ENCODE peak calls at places on chromosome 15, in ten cellular contexts. F is gastrocnemius medialis, R is esophagus squamous epithelium, E is ovary, V is A549, W is uterus, J is endothelial cell of umbilical vein, Z is lower leg skin, N is breast epithelium, M is NB4. O is an unnamed sample.

GRCh38 chr15:51924146-51925068 is 47.2 kb downstream of the LEO1 start:
- DNase-seq in F (no peak), E (no peak), R (no peak), W (no peak), N (no peak), V (no peak), J (no peak), Z (no peak), M (no peak), O (no peak)

GRCh38 chr15:67917037-67917436 is 77.2 kb upstream of the RNU6-1 start:
- DNase-seq in N (no peak), W (peak), Z (no peak), E (no peak), F (peak), R (no peak), V (peak), M (no peak), J (no peak), O (no peak)

GRCh38 chr15:44541282-44541958 is 4.5 kb downstream of the EIF3J start:
- DNase-seq in E (no peak), J (peak), F (no peak), Z (no peak), M (no peak), W (no peak), N (no peak), R (no peak), V (peak), O (no peak)

GRCh38 chr15:21270474-21270873 is 169.8 kb downstream of the POTEB3 start:
- DNase-seq in R (no peak), J (no peak), Z (no peak), M (no peak), F (no peak), V (peak), W (no peak), N (no peak), E (no peak), O (peak)

GRCh38 chr15:71230303-71230702 is 115.0 kb downstream of the THSD4 start:
- DNase-seq in V (no peak), R (no peak), Z (no peak), M (no peak), J (no peak), W (no peak), F (no peak), N (no peak), E (no peak), O (no peak)

GRCh38 chr15:90143176-90143655 is 40.9 kb upstream of the IDH2 start:
- DNase-seq in W (peak), Z (no peak), M (peak), F (peak), R (no peak), V (peak), N (peak), J (peak), E (no peak), O (no peak)

GRCh38 chr15:58313810-58314592 is 117.8 kb upstream of the LIPC start:
- DNase-seq in Z (no peak), V (no peak), R (no peak), W (no peak), M (no peak), J (no peak), E (no peak), F (no peak), N (no peak), O (no peak)

GRCh38 chr15:45129651-45130129 is at the start of the genes DUOX1 and DUOXA1:
- DNase-seq in F (no peak), R (no peak), M (no peak), W (no peak), N (peak), Z (peak), V (no peak), E (no peak), J (no peak), O (no peak)

GRCh38 chr15:43523646-43524045 is 6.2 kb downstream of the MAP1A start:
- DNase-seq in F (no peak), R (no peak), N (no peak), V (no peak), E (no peak), M (no peak), J (no peak), Z (no peak), W (no peak), O (no peak)

GRCh38 chr15:39194431-39194830 is 386.4 kb upstream of the THBS1 start:
- DNase-seq in F (no peak), N (no peak), M (no peak), V (no peak), Z (no peak), E (no peak), R (no peak), W (no peak), J (peak), O (no peak)

GRCh38 chr15:101013769-101014223 is 94.6 kb downstream of the LRRK1 start:
- DNase-seq in W (no peak), F (no peak), R (no peak), V (no peak), Z (peak), N (no peak), E (no peak), M (no peak), J (no peak), O (peak)

GRCh38 chr15:99406120-99406519 is 154.8 kb downstream of the LRRC28 start:
- DNase-seq in J (no peak), Z (no peak), F (no peak), E (no peak), R (no peak), N (no peak), W (no peak), M (no peak), V (no peak), O (no peak)

GRCh38 chr15:61000276-61000675 is 228.8 kb downstream of the RORA start:
- DNase-seq in F (no peak), W (no peak), R (no peak), E (no peak), V (no peak), N (no peak), Z (no peak), J (no peak), M (no peak), O (no peak)

GRCh38 chr15:59170295-59170881 is 36.3 kb upstream of the LDHAL6B start:
- DNase-seq in M (no peak), E (no peak), V (peak), Z (peak), R (no peak), N (peak), W (no peak), F (no peak), J (peak), O (peak)

GRCh38 chr15:72229076-72229946 is 1.7 kb downstream of the PKM start:
- DNase-seq in Z (no peak), J (peak), N (no peak), R (no peak), M (peak), E (no peak), W (no peak), F (no peak), V (no peak), O (no peak)

GRCh38 chr15:83889995-83890394 is 236.1 kb downstream of the ADAMTSL3 start:
- DNase-seq in F (no peak), M (no peak), N (no peak), W (no peak), J (no peak), R (no peak), E (no peak), V (no peak), Z (no peak), O (no peak)

GRCh38 chr15:44706946-44707636 is 4.0 kb downstream of the PATL2 start:
- DNase-seq in R (no peak), N (no peak), M (no peak), F (no peak), W (no peak), V (no peak), E (no peak), Z (no peak), J (no peak), O (no peak)

GRCh38 chr15:93289951-93290350 is 200.9 kb upstream of the RGMA start:
- DNase-seq in V (no peak), W (no peak), N (no peak), R (no peak), J (no peak), Z (no peak), E (no peak), M (peak), F (no peak), O (no peak)

GRCh38 chr15:57217716-57218598 is 158.3 kb upstream of the CGNL1 start:
- DNase-seq in E (no peak), V (no peak), F (no peak), Z (no peak), J (peak), N (no peak), M (peak), W (no peak), R (no peak), O (no peak)

GRCh38 chr15:93246266-93247242 is 157.5 kb upstream of the RGMA start:
- DNase-seq in V (no peak), F (no peak), J (no peak), E (no peak), M (no peak), N (no peak), Z (no peak), W (no peak), R (no peak), O (no peak)

GRCh38 chr15:31346367-31347066 is 19.9 kb downstream of the KLF13 start:
- DNase-seq in Z (no peak), V (no peak), R (no peak), W (no peak), M (no peak), J (no peak), F (no peak), E (no peak), N (no peak), O (no peak)

GRCh38 chr15:56886450-56886856 is 32.0 kb upstream of the TCF12 start:
- DNase-seq in J (no peak), E (no peak), F (no peak), M (peak), V (no peak), Z (no peak), N (no peak), R (no peak), W (no peak), O (no peak)

GRCh38 chr15:58222698-58223097 is 84.5 kb downstream of the AQP9 start:
- DNase-seq in W (no peak), E (no peak), Z (no peak), R (no peak), M (peak), J (peak), V (no peak), F (no peak), N (no peak), O (no peak)

GRCh38 chr15:99504823-99505551 is 60.8 kb upstream of the MEF2A start:
- DNase-seq in W (no peak), N (no peak), R (no peak), V (no peak), M (peak), J (peak), E (no peak), F (no peak), Z (peak), O (no peak)

GRCh38 chr15:44798815-44799214 is 62.5 kb downstream of the TRIM69 start:
- DNase-seq in J (peak), N (no peak), E (no peak), F (no peak), Z (no peak), M (peak), R (no peak), W (no peak), V (peak), O (no peak)

GRCh38 chr15:80835338-80835737 is 56.2 kb downstream of the CEMIP start:
- DNase-seq in V (no peak), R (no peak), M (no peak), N (no peak), W (no peak), F (no peak), E (no peak), Z (no peak), J (no peak), O (no peak)

GRCh38 chr15:81080946-81081345 is 53.1 kb upstream of the CFAP161 start:
- DNase-seq in M (no peak), R (no peak), F (no peak), E (no peak), Z (no peak), J (no peak), W (no peak), N (no peak), V (no peak), O (no peak)

GRCh38 chr15:29089731-29090616 is 179.6 kb downstream of the NSMCE3 start:
- DNase-seq in Z (no peak), E (no peak), N (no peak), V (no peak), F (no peak), R (no peak), W (no peak), J (no peak), M (peak), O (no peak)

GRCh38 chr15:68730491-68731317 is 90.0 kb downstream of the ANP32A start:
- DNase-seq in R (no peak), J (peak), F (no peak), E (peak), M (peak), Z (no peak), W (peak), N (no peak), V (peak), O (no peak)

GRCh38 chr15:52658955-52659354 is 20.2 kb downstream of the ATOSA start:
- DNase-seq in Z (no peak), N (no peak), E (no peak), J (no peak), M (no peak), R (no peak), V (no peak), W (no peak), F (no peak), O (no peak)

GRCh38 chr15:80609111-80609510 is 86.0 kb upstream of the ABHD17C start:
- DNase-seq in F (no peak), W (no peak), N (no peak), R (no peak), E (no peak), J (no peak), V (no peak), M (no peak), Z (no peak), O (no peak)

GRCh38 chr15:39059886-39060285 is 495.3 kb upstream of the RASGRP1 start:
- DNase-seq in V (no peak), R (no peak), F (no peak), W (no peak), M (no peak), N (no peak), J (no peak), Z (no peak), E (no peak), O (no peak)

GRCh38 chr15:98586066-98586465 is 62.3 kb upstream of the IGF1R start:
- DNase-seq in M (no peak), V (no peak), Z (no peak), W (no peak), E (no peak), N (no peak), F (no peak), R (no peak), J (no peak), O (no peak)

GRCh38 chr15:56074866-56075265 is 81.5 kb upstream of the NEDD4 start:
- DNase-seq in J (no peak), E (no peak), V (no peak), Z (no peak), F (no peak), W (no peak), N (no peak), M (no peak), R (no peak), O (no peak)

GRCh38 chr15:52642386-52643361 is 36.5 kb downstream of the ATOSA start:
- DNase-seq in E (no peak), Z (no peak), M (no peak), V (no peak), N (no peak), F (no peak), R (no peak), J (no peak), W (no peak), O (no peak)

DNA sequence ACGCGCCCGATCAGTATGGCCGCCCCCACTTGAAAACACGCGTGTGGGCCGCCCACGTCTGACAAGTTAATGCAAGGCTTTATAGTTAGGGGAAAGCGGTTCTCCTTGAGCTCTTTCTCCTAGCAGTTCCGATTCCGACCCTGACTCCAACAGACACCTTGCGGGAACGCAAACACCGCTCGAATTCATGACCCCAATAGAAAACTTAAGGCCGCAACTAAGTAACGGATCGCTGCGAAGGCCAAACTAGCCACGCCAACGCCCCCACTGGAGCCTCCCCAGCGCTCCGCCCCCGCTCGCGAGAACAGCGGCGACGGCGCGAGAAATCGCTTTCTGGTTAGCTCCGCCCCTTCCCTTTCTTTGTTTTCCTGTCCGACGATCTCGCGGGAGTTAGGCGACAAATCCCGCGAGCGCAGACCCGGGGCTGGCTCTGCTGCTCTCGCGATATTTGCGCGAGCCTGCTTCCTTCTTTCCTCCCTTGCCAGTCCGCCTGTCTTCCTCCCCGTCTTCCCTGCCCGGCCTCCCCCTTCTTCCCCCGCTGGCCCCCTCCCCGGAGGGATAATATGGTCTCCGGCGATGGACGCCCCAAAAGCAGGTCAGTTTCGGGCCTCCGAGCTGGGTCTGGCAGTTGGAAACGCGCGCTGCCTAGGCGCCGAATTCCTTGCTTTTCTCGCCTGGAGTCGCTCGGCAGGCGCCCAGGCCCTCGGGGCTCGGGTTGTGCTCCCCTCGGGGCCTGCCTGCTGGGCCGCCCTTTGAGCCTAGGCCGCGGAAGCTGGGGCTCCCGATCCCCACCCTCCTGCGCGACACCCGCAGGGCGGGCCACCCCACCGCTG is at the start of gene IREB2:
- DNase-seq in J (peak), M (peak), F (peak), R (peak), E (peak), W (peak), N (peak), V (peak), Z (peak), O (peak)
- TF ChIP-seq POLR2A in J (peak), M (peak), F (peak), R (no peak), E (peak), W (peak), N (no peak), V (peak), Z (no peak), O (no peak)

GRCh38 chr15:66704783-66705113 is 2.7 kb downstream of the SMAD6 start:
- DNase-seq in W (no peak), R (no peak), V (no peak), N (no peak), M (no peak), Z (no peak), J (no peak), F (no peak), E (no peak), O (no peak)

GRCh38 chr15:66707310-66708160 is 5.5 kb downstream of the SMAD6 start:
- DNase-seq in E (peak), R (no peak), M (no peak), W (peak), J (peak), Z (no peak), F (no peak), V (peak), N (no peak), O (no peak)

GRCh38 chr15:66706840-66707239 is 4.8 kb downstream of the SMAD6 start:
- DNase-seq in W (no peak), R (no peak), F (no peak), M (no peak), E (no peak), Z (no peak), J (no peak), N (no peak), V (no peak), O (no peak)

GRCh38 chr15:66705277-66705927 is 3.4 kb downstream of the SMAD6 start:
- DNase-seq in F (no peak), Z (no peak), R (no peak), N (no peak), V (no peak), W (no peak), E (no peak), M (no peak), J (no peak), O (no peak)

GRCh38 chr15:66706225-66706732 is 4.2 kb downstream of the SMAD6 start:
- DNase-seq in Z (no peak), E (no peak), R (no peak), W (no peak), N (no peak), J (peak), V (peak), M (no peak), F (no peak), O (no peak)
- TF ChIP-seq CTCF in Z (no peak), E (no peak), R (no peak), W (no peak), N (no peak), J (peak), V (peak), M (peak), F (no peak), O (no peak)

GRCh38 chr15:41498657-41499056 is 5.0 kb downstream of the ITPKA start:
- DNase-seq in W (no peak), E (no peak), N (no peak), Z (no peak), J (no peak), M (no peak), V (no peak), F (no peak), R (no peak), O (no peak)
- TF ChIP-seq POLR2A in W (no peak), E (no peak), N (no peak), Z (no peak), J (no peak), M (no peak), V (no peak), F (no peak), R (no peak), O (no peak)

GRCh38 chr15:63420333-63420741 is 38.7 kb upstream of the CA12 start:
- DNase-seq in N (no peak), J (peak), E (no peak), M (peak), R (no peak), W (no peak), F (no peak), Z (no peak), V (peak), O (no peak)
- TF ChIP-seq CTCF in N (no peak), J (no peak), E (no peak), M (no peak), R (no peak), W (no peak), F (no peak), Z (no peak), V (no peak), O (no peak)

DNA sequence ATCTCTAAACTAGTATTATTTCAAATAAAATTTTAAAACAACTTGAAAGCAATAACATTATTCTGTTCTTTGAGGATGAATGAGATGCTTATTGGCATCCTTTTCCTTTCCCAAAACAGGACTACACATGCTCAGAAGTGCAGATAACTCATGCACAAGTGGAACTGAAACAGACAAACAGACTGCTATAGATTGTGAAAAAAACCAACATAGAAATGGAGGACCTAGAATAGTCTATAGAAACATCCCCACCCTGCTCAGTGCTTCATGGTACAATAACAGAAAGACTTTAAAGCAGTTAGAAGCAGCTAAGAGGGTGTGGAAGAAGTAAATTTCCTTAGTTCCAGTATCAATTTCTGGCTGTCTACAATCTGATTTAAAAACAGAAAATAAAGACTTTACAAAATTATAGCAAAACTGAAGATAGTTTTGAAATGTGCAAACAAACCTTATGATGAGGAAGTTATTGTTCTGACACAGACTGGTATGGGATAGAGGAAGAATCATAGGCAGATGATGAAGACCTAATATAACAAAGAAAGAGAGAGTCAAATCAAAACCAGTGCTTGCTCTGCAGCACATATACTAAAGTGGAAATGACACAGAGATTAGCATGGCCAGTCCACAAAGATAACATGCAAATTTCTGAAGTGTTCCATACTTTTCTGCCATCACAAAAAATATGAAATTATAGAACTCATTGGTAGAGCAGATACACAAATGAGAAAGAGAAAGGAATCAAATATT is 1025.4 kb downstream of the SQOR start:
- DNase-seq in W (no peak), M (no peak), E (no peak), J (no peak), Z (no peak), R (no peak), V (no peak), F (no peak), N (no peak), O (no peak)
- TF ChIP-seq POLR2A in W (no peak), M (no peak), E (no peak), J (no peak), Z (no peak), R (no peak), V (no peak), F (no peak), N (no peak), O (no peak)

GRCh38 chr15:91258436-91258779 is 158.4 kb downstream of the SV2B start:
- DNase-seq in J (no peak), Z (no peak), R (no peak), F (no peak), W (no peak), N (no peak), E (no peak), V (peak), M (peak), O (no peak)
- TF ChIP-seq CTCF in J (no peak), Z (no peak), R (no peak), F (no peak), W (no peak), N (no peak), E (no peak), V (no peak), M (peak), O (no peak)

O was measured in suprapubic skin.